ENCODE peak calls at places on chromosome 13, in five cellular contexts. Q is myocyte, D is MCF 10A, F is thoracic aorta, H is foreskin fibroblast. M is an unnamed sample.

GRCh38 chr13:27020415-27020814 is 151.2 kb downstream of the USP12 start:
- DNase-seq in Q (no peak), H (no peak), D (no peak), F (no peak), M (no peak)

GRCh38 chr13:105518086-105518485 is 1017.4 kb downstream of the EFNB2 start:
- DNase-seq in F (no peak), Q (no peak), H (peak; percentile 9), D (no peak), M (no peak)

GRCh38 chr13:36133950-36134349 is 2.8 kb upstream of the DCLK1 start:
- DNase-seq in Q (peak; percentile 8), F (no peak), D (no peak), H (no peak), M (no peak)

GRCh38 chr13:50426932-50427331 is 411.7 kb downstream of the KCNRG start:
- DNase-seq in Q (no peak), F (no peak), D (no peak), H (no peak), M (no peak)

GRCh38 chr13:94312511-94313191 is 166.8 kb downstream of the DCT start:
- DNase-seq in Q (no peak), H (no peak), D (no peak), F (no peak), M (peak; percentile 23)

GRCh38 chr13:51785592-51786424 is 18.2 kb downstream of the DHRS12 start:
- DNase-seq in D (no peak), H (peak; percentile 69), Q (peak; percentile 90), F (no peak), M (no peak)

GRCh38 chr13:99418663-99419140 is 82.6 kb upstream of the TM9SF2 start:
- DNase-seq in Q (no peak), D (no peak), F (no peak), H (no peak), M (no peak)

GRCh38 chr13:99185606-99186005 is 15.0 kb upstream of the UBAC2 start:
- DNase-seq in F (no peak), H (no peak), D (no peak), Q (no peak), M (no peak)

GRCh38 chr13:66618702-66619101 is 611.4 kb downstream of the PCDH9 start:
- DNase-seq in D (peak; percentile 36), F (no peak), Q (peak; percentile 13), H (peak; percentile 23), M (peak; percentile 52)

GRCh38 chr13:40433577-40433976 is 232.9 kb downstream of the FOXO1 start:
- DNase-seq in Q (no peak), F (no peak), D (no peak), H (no peak), M (no peak)

GRCh38 chr13:80339841-80340642 is 884 bp downstream of the SPRY2 start:
- DNase-seq in F (no peak), D (peak; percentile 64), Q (peak; percentile 77), H (no peak), M (no peak)

GRCh38 chr13:51006067-51006800 is 96.6 kb downstream of the RNASEH2B start:
- DNase-seq in F (peak; percentile 12), D (no peak), Q (peak; percentile 11), H (peak; percentile 38), M (no peak)

M was measured in bronchial epithelial cell.